ENCODE peak calls at places on chromosomes 4 and X, in nine cellular contexts. G, Y, Q, R, H, M, Z, B and P are unnamed samples. For H3K4me1, the result is how much of the 10 kb centered on the place peaks cover.

GRCh38 chr4:17168571-17168970 is 270.1 kb upstream of the LDB2 start:
- DNase-seq in G (peak), Y (no peak), Q (no peak), R (no peak), H (no peak), M (no peak), Z (no peak), B (no peak), P (no peak)

GRCh38 chrX:24647257-24648058 is at the start of gene PCYT1B:
- DNase-seq in G (peak), Y (peak), Q (peak), R (no peak), H (peak), M (peak), Z (peak), B (peak), P (peak)

GRCh38 chrX:119512145-119512800 is 44.0 kb downstream of the SLC25A5 start:
- DNase-seq in G (peak), Y (peak), Q (peak), R (no peak), H (peak), M (peak), Z (peak), B (peak), P (peak)

GRCh38 chr4:155809835-155810234 is 51.0 kb downstream of the GUCY1B1 start:
- DNase-seq in G (peak), Y (peak), Q (peak), R (peak), H (no peak), M (no peak), Z (no peak), B (no peak), P (peak)

GRCh38 chr4:83906561-83906960 is 370.7 kb downstream of the GPAT3 start:
- DNase-seq in G (no peak), Y (no peak), Q (peak), R (no peak), H (no peak), M (no peak), Z (no peak), B (no peak), P (no peak)

GRCh38 chr4:8738471-8738931 is 133.1 kb downstream of the HMX1 start:
- DNase-seq in G (no peak), Y (no peak), Q (no peak), R (no peak), H (no peak), M (peak), Z (no peak), B (peak), P (no peak)

GRCh38 chrX:22674947-22675346 is 324.8 kb upstream of the DDX53 start:
- DNase-seq in G (no peak), Y (no peak), Q (no peak), R (no peak), H (no peak), M (no peak), Z (no peak), B (no peak), P (no peak)

GRCh38 chrX:138917781-138918180 is 206.3 kb upstream of the FGF13 start:
- DNase-seq in G (no peak), Y (no peak), Q (no peak), R (no peak), H (no peak), M (no peak), Z (no peak), B (no peak), P (no peak)

GRCh38 chrX:68894142-68894512 is 65.3 kb downstream of the EFNB1 start:
- DNase-seq in G (no peak), Y (no peak), Q (no peak), R (no peak), H (no peak), M (no peak), Z (no peak), B (no peak), P (no peak)

GRCh38 chrX:119343856-119344255 is 55.3 kb upstream of the SLC25A43 start:
- DNase-seq in G (peak), Y (no peak), Q (no peak), R (no peak), H (peak), M (no peak), Z (no peak), B (no peak), P (no peak)

GRCh38 chr4:26826721-26827120 is 33.9 kb upstream of the STIM2 start:
- DNase-seq in G (no peak), Y (no peak), Q (peak), R (peak), H (peak), M (no peak), Z (no peak), B (peak), P (peak)

GRCh38 chr4:139207873-139208403 is 30.9 kb upstream of the ELF2 start:
- DNase-seq in G (no peak), Y (no peak), Q (peak), R (no peak), H (no peak), M (no peak), Z (no peak), B (no peak), P (no peak)

GRCh38 chr4:157421365-157421764 is 200.8 kb downstream of the GRIA2 start:
- DNase-seq in G (no peak), Y (no peak), Q (no peak), R (no peak), H (no peak), M (no peak), Z (no peak), B (no peak), P (no peak)

GRCh38 chr4:107379054-107379869 is 340.8 kb downstream of the PAPSS1 start:
- DNase-seq in G (peak), Y (no peak), Q (no peak), R (no peak), H (no peak), M (no peak), Z (no peak), B (no peak), P (peak)

GRCh38 chrX:129934461-129934860 is 28.5 kb downstream of the UTP14A start:
- DNase-seq in G (no peak), Y (no peak), Q (no peak), R (no peak), H (no peak), M (no peak), Z (peak), B (no peak), P (no peak)

GRCh38 chrX:12210196-12210815 is 72.0 kb downstream of the FRMPD4 start:
- DNase-seq in G (no peak), Y (no peak), Q (peak), R (no peak), H (no peak), M (peak), Z (peak), B (no peak), P (no peak)

GRCh38 chr4:67019670-67020069 is 525.6 kb downstream of the CENPC start:
- DNase-seq in G (no peak), Y (no peak), Q (no peak), R (no peak), H (no peak), M (no peak), Z (no peak), B (no peak), P (peak)

GRCh38 chr4:185991750-185992149 is 77.2 kb upstream of the TLR3 start:
- DNase-seq in G (no peak), Y (no peak), Q (no peak), R (no peak), H (no peak), M (no peak), Z (no peak), B (no peak), P (no peak)

GRCh38 chr4:73725499-73725898 is 14.9 kb upstream of the CXCL8 start:
- DNase-seq in G (no peak), Y (no peak), Q (no peak), R (no peak), H (no peak), M (no peak), Z (no peak), B (no peak), P (no peak)

GRCh38 chr4:42570221-42570620 is 86.7 kb downstream of the ATP8A1 start:
- DNase-seq in G (peak), Y (no peak), Q (no peak), R (no peak), H (no peak), M (peak), Z (peak), B (peak), P (peak)

GRCh38 chr4:107577743-107578142 is 142.3 kb downstream of the PAPSS1 start:
- DNase-seq in G (no peak), Y (no peak), Q (no peak), R (no peak), H (no peak), M (no peak), Z (no peak), B (no peak), P (no peak)

GRCh38 chr4:172202480-172203076 is 389.4 kb downstream of the GALNTL6 start:
- DNase-seq in G (peak), Y (peak), Q (no peak), R (no peak), H (no peak), M (no peak), Z (no peak), B (no peak), P (peak)

GRCh38 chr4:70651864-70652506 is 14.3 kb downstream of the JCHAIN start:
- DNase-seq in G (peak), Y (peak), Q (no peak), R (no peak), H (no peak), M (no peak), Z (no peak), B (no peak), P (peak)

GRCh38 chr4:39319678-39320077 is 46.5 kb downstream of the RFC1 start:
- DNase-seq in G (no peak), Y (peak), Q (no peak), R (no peak), H (no peak), M (no peak), Z (no peak), B (no peak), P (peak)

GRCh38 chr4:7890635-7891393 is 48.8 kb downstream of the AFAP1 start:
- DNase-seq in G (no peak), Y (no peak), Q (no peak), R (no peak), H (no peak), M (no peak), Z (no peak), B (no peak), P (no peak)

GRCh38 chr4:147787204-147787603 is 55.3 kb downstream of the ARHGAP10 start:
- DNase-seq in G (no peak), Y (no peak), Q (no peak), R (no peak), H (no peak), M (peak), Z (peak), B (no peak), P (no peak)

GRCh38 chr4:151641983-151642382 is 118.8 kb downstream of the GATB start:
- DNase-seq in G (no peak), Y (no peak), Q (no peak), R (no peak), H (no peak), M (no peak), Z (no peak), B (no peak), P (no peak)

GRCh38 chr4:21768349-21769310 is 179.9 kb downstream of the KCNIP4 start:
- DNase-seq in G (peak), Y (peak), Q (no peak), R (no peak), H (peak), M (no peak), Z (no peak), B (no peak), P (peak)

GRCh38 chrX:37409278-37409677 is 60.1 kb downstream of the PRRG1 start:
- DNase-seq in G (no peak), Y (peak), Q (no peak), R (no peak), H (no peak), M (no peak), Z (no peak), B (no peak), P (peak)

GRCh38 chr4:14445882-14446281 is 556.4 kb upstream of the CPEB2 start:
- DNase-seq in G (no peak), Y (no peak), Q (no peak), R (no peak), H (no peak), M (no peak), Z (no peak), B (no peak), P (no peak)

GRCh38 chrX:56222473-56223000 is 9.6 kb upstream of the KLF8 start:
- DNase-seq in G (no peak), Y (no peak), Q (no peak), R (no peak), H (no peak), M (no peak), Z (no peak), B (no peak), P (no peak)

GRCh38 chr4:26937136-26937535 is 76.5 kb downstream of the STIM2 start:
- DNase-seq in G (no peak), Y (peak), Q (no peak), R (no peak), H (no peak), M (no peak), Z (no peak), B (no peak), P (no peak)

GRCh38 chr4:138118270-138118669 is 123.9 kb downstream of the SLC7A11 start:
- DNase-seq in G (no peak), Y (no peak), Q (no peak), R (no peak), H (no peak), M (no peak), Z (no peak), B (no peak), P (no peak)

GRCh38 chr4:142781114-142781513 is 65.0 kb downstream of the INPP4B start:
- DNase-seq in G (no peak), Y (no peak), Q (no peak), R (no peak), H (no peak), M (no peak), Z (no peak), B (no peak), P (no peak)

GRCh38 chr4:113691676-113692075 is 69.9 kb downstream of the CAMK2D start:
- DNase-seq in G (no peak), Y (no peak), Q (no peak), R (no peak), H (no peak), M (no peak), Z (no peak), B (no peak), P (no peak)
- H3K4me1 ChIP-seq in G (under half), Y (under half), Q (under half), R (under half), H (under half), M (half or more), Z (under half), B (under half), P (under half)

DNA sequence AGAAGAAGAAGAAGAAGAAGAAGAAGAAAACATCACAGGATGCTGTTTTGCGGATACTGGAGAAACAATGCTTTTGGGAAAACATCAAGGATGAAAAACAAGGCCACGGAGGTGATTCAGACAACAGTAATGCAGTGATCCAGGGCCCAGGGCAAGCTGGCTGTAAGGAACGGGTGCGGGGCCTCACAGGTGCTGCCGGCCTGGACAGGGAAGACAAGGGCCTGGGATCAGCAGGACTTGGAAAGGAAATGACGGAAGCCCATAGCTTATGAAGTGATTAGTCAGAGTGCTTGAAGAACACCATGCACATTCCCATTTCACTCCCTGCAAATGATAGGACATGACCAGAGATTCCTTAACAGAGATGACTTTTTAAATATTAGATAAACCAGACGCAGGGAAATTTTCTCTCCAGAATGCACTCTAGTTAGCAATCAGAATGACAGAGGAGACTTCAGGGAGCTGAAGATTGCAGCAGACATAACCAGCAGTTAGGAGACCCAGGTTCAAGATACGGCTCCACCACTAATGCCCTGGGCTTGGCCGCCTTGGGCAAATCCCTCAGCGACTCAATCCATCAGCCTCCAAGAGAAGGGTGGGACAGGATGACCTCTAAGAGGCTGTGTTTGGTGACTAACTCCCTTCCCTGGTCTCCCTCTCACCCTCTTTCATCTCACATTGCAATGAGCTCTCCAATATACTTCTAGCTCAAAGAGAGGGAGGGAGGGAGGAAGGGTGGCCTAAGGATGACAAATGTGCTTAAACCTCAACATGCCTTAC is 54.1 kb downstream of the APBB2 start:
- DNase-seq in G (peak), Y (no peak), Q (no peak), R (no peak), H (no peak), M (no peak), Z (no peak), B (no peak), P (peak)
- H3K4me1 ChIP-seq in G (under half), Y (under half), Q (under half), R (under half), H (under half), M (under half), Z (under half), B (under half), P (under half)

DNA sequence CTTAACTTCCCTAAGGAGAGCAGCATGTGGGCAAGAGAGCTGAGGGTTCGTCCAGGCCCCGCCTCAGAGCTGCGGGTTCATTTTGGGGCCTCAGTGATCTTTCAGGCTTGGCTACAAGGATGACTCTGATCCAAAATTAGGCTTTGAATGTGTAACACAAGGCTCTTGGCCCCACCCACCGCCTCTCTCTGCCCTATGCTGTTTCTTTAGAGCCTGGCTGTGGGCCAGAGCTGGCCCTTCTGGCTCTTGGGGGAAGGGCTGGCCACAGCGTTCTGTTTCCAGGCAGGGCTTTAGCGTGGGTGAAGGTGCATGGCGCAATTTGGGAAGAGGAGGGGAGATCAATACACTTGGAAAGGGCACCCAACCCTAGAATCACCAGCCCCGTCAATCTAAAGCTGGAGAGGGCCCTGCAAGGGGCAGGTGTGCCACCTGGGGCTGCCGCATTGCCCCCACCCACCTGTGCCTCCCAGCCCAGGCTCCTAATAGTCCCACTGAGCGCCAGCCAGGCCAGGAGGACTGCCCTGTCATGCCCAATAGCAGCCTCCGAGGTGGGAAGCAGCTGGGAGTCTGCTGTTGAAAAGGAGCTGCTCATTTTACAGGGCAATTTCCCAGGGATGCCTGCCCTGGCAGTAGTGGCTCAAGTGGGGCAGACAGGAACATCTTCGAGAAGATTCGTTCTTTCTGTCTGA is 84.5 kb upstream of the MAML3 start:
- DNase-seq in G (peak), Y (peak), Q (peak), R (no peak), H (peak), M (peak), Z (peak), B (peak), P (peak)
- H3K4me1 ChIP-seq in G (under half), Y (under half), Q (under half), R (under half), H (under half), M (half or more), Z (under half), B (under half), P (under half)

GRCh38 chr4:37663552-37663951 is 22.6 kb downstream of the RELL1 start:
- DNase-seq in G (no peak), Y (peak), Q (no peak), R (no peak), H (no peak), M (no peak), Z (no peak), B (no peak), P (no peak)

GRCh38 chr4:37662861-37663390 is 23.2 kb downstream of the RELL1 start:
- DNase-seq in G (no peak), Y (no peak), Q (no peak), R (no peak), H (no peak), M (no peak), Z (peak), B (no peak), P (no peak)

GRCh38 chr4:37662306-37662705 is 23.9 kb downstream of the RELL1 start:
- DNase-seq in G (no peak), Y (no peak), Q (no peak), R (no peak), H (no peak), M (no peak), Z (no peak), B (no peak), P (no peak)

GRCh38 chr4:37664696-37665095 is 21.5 kb downstream of the RELL1 start:
- DNase-seq in G (no peak), Y (no peak), Q (no peak), R (no peak), H (no peak), M (no peak), Z (no peak), B (no peak), P (peak)

DNA sequence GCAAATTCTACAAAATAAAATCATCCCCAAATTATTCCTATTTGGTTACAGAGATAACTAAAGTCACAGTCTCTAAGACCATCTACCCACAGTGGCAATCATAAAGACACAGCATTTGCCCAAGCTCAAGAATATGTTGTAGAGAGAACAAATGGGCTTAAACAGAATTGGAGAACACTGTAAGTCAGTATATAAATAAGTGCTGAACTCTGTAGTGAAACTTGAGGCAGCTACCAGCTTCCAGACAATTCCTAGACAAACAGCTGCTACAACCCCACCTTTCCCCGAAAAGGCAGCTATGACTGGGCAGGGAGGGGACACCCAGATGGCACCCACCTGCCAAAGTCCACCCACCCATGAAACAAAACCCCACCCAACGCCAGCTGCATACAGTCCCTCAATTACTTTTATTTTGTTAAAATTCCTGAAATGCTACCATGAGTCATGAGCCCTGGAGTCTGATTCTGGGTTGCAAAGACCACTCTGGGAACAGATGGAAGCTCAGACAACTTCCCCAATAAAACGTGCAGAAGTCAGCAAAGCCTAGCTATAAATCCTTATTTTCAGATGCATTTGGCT is 24.4 kb downstream of the RELL1 start:
- DNase-seq in G (no peak), Y (no peak), Q (no peak), R (no peak), H (no peak), M (no peak), Z (no peak), B (no peak), P (no peak)
- H3K4me1 ChIP-seq in G (under half), Y (under half), Q (under half), R (under half), H (under half), M (half or more), Z (under half), B (half or more), P (under half)

GRCh38 chrX:44875185-44875489 is 2.1 kb downstream of the KDM6A start:
- DNase-seq in G (no peak), Y (no peak), Q (no peak), R (no peak), H (no peak), M (no peak), Z (no peak), B (no peak), P (no peak)
- H3K4me1 ChIP-seq in G (under half), Y (under half), Q (under half), R (under half), H (under half), M (under half), Z (under half), B (under half), P (under half)